ENCODE peak calls at places on chromosomes 12 and 14, in five cellular contexts. S, K, R, Y and W are unnamed samples.

GRCh38 chr14:23578560-23579310 is at the start of gene JPH4:
- DNase-seq in S (no peak), K (no peak), R (peak), Y (no peak), W (peak)

GRCh38 chr12:72273499-72273837 is 1.3 kb downstream of the TRHDE start:
- DNase-seq in S (peak), K (no peak), R (peak), Y (no peak), W (no peak)

GRCh38 chr12:70849265-70849960 is 71.1 kb downstream of the PTPRR start:
- DNase-seq in S (no peak), K (no peak), R (no peak), Y (peak), W (no peak)

GRCh38 chr14:77039285-77040058 is 11.0 kb upstream of the IRF2BPL start:
- DNase-seq in S (no peak), K (peak), R (no peak), Y (no peak), W (no peak)

GRCh38 chr12:65232490-65233077 is 45.9 kb upstream of the MSRB3 start:
- DNase-seq in S (no peak), K (no peak), R (no peak), Y (no peak), W (no peak)

GRCh38 chr12:121576851-121577391 is 3.9 kb downstream of the KDM2B start:
- DNase-seq in S (no peak), K (peak), R (peak), Y (peak), W (peak)

GRCh38 chr12:52246720-52247621 is 13.9 kb downstream of the KRT7 start:
- DNase-seq in S (peak), K (no peak), R (no peak), Y (no peak), W (peak)

GRCh38 chr12:90280564-90281058 is 572.0 kb upstream of the ATP2B1 start:
- DNase-seq in S (no peak), K (no peak), R (no peak), Y (peak), W (no peak)

GRCh38 chr14:100748403-100748802 is 21.7 kb downstream of the DLK1 start:
- DNase-seq in S (no peak), K (no peak), R (no peak), Y (no peak), W (no peak)

GRCh38 chr14:80560800-80561199 is 349.5 kb upstream of the DIO2 start:
- DNase-seq in S (no peak), K (no peak), R (no peak), Y (no peak), W (no peak)

GRCh38 chr12:46886541-46887041 is 60.8 kb upstream of the SLC38A4 start:
- DNase-seq in S (no peak), K (no peak), R (no peak), Y (peak), W (no peak)

GRCh38 chr12:89351489-89352241 is 636 bp downstream of the DUSP6 start:
- DNase-seq in S (peak), K (no peak), R (no peak), Y (no peak), W (peak)

GRCh38 chr12:103548622-103549601 is 38.2 kb upstream of the STAB2 start:
- DNase-seq in S (peak), K (peak), R (peak), Y (peak), W (peak)

GRCh38 chr12:56084958-56085543 is 5.1 kb downstream of the ERBB3 start:
- DNase-seq in S (peak), K (no peak), R (peak), Y (no peak), W (peak)

GRCh38 chr12:30191701-30192455 is 408.1 kb upstream of the TMTC1 start:
- DNase-seq in S (no peak), K (no peak), R (no peak), Y (no peak), W (peak)

GRCh38 chr12:31687101-31687527 is 27.6 kb downstream of the ETFBKMT start:
- DNase-seq in S (no peak), K (no peak), R (no peak), Y (no peak), W (no peak)

GRCh38 chr12:52915637-52916036 is 10.8 kb upstream of the KRT8 start:
- DNase-seq in S (no peak), K (no peak), R (no peak), Y (no peak), W (no peak)

GRCh38 chr12:80183939-80184338 is 84.6 kb downstream of the OTOGL start:
- DNase-seq in S (no peak), K (no peak), R (no peak), Y (no peak), W (no peak)

GRCh38 chr12:94783343-94783742 is 133.0 kb upstream of the TMCC3 start:
- DNase-seq in S (no peak), K (no peak), R (no peak), Y (no peak), W (no peak)

GRCh38 chr14:96091941-96092411 is 52.8 kb downstream of the C14orf132 start:
- DNase-seq in S (no peak), K (no peak), R (no peak), Y (peak), W (no peak)

GRCh38 chr14:72892879-72893635 is 844 bp downstream of the DPF3 start:
- DNase-seq in S (peak), K (no peak), R (peak), Y (no peak), W (peak)

GRCh38 chr12:66168410-66168809 is 1.4 kb downstream of the TMBIM4 start:
- DNase-seq in S (no peak), K (no peak), R (no peak), Y (no peak), W (no peak)

GRCh38 chr14:23457587-23458445 is 11.7 kb upstream of the NGDN start:
- DNase-seq in S (no peak), K (no peak), R (no peak), Y (no peak), W (no peak)

GRCh38 chr12:102462803-102463499 is 17.4 kb downstream of the IGF1 start:
- DNase-seq in S (no peak), K (no peak), R (no peak), Y (no peak), W (no peak)

GRCh38 chr12:75913502-75914110 is 118.0 kb downstream of the PHLDA1 start:
- DNase-seq in S (no peak), K (no peak), R (no peak), Y (no peak), W (no peak)

GRCh38 chr12:119069029-119069731 is 87.8 kb downstream of the SRRM4 start:
- DNase-seq in S (no peak), K (no peak), R (no peak), Y (no peak), W (no peak)

GRCh38 chr12:750356-751191 is 1.8 kb upstream of the WNK1 start:
- DNase-seq in S (no peak), K (no peak), R (peak), Y (no peak), W (no peak)

GRCh38 chr14:80944861-80945617 is 3.5 kb upstream of the CEP128 start:
- DNase-seq in S (no peak), K (no peak), R (no peak), Y (no peak), W (no peak)

GRCh38 chr12:132444957-132445883 is 44.7 kb upstream of the FBRSL1 start:
- DNase-seq in S (no peak), K (peak), R (peak), Y (no peak), W (peak)

GRCh38 chr14:95134304-95134933 is 22.9 kb downstream of the DICER1 start:
- DNase-seq in S (no peak), K (no peak), R (no peak), Y (no peak), W (no peak)

GRCh38 chr12:11718105-11718504 is 68.6 kb downstream of the ETV6 start:
- DNase-seq in S (no peak), K (no peak), R (no peak), Y (no peak), W (no peak)

GRCh38 chr12:11719678-11720099 is 70.2 kb downstream of the ETV6 start:
- DNase-seq in S (no peak), K (no peak), R (no peak), Y (peak), W (no peak)

GRCh38 chr12:11716794-11717532 is 67.5 kb downstream of the ETV6 start:
- DNase-seq in S (no peak), K (no peak), R (no peak), Y (no peak), W (no peak)

GRCh38 chr12:11718768-11719253 is 69.3 kb downstream of the ETV6 start:
- DNase-seq in S (no peak), K (no peak), R (peak), Y (peak), W (peak)

GRCh38 chr12:11717533-11717961 is 68.1 kb downstream of the ETV6 start:
- DNase-seq in S (no peak), K (no peak), R (no peak), Y (peak), W (no peak)
- H3K27ac ChIP-seq in S (no peak), K (no peak), R (no peak), Y (peak), W (no peak)

DNA sequence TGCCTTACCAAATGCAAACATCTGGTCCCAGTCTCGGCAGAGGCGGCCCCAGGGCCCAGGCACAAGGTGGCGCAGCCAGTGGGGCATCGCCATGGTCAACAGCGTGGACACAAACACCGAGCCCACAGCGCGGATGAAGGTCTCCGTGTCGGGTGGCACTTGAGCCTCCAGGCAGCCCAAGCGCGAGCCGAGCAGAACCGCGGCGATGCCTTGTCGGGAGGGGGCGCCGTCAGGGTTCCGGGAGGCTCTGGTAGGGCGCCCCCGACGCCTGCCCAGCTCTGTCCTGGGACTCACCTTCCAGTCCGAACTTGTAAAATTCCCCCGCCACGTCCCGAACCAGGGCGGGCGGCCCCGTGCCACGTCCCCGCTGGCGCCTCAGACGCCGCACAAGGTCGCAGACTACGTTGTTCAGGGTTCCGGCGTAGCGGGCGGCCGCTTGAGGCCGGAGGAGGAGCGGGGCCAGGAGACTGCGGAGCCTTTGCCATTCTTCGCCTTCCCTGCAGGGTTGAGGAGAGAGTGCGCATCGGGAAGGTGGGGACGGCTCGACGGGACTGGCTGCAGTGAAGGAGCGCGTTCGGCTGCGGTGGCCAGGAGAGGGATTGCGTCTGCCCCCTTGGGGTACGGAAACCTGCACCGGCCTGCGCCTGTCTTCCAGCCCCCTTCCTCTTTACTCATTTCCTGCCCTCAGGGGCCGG is 1.7 kb downstream of the CYP27B1 start:
- DNase-seq in S (peak), K (no peak), R (peak), Y (no peak), W (no peak)
- TF ChIP-seq CTCF in S (no peak), K (no peak), R (peak), Y (peak), W (no peak)

GRCh38 chr14:26204362-26204953 is 393.4 kb downstream of the NOVA1 start:
- DNase-seq in S (no peak), K (no peak), R (peak), Y (no peak), W (no peak)

GRCh38 chr14:26199599-26200370 is 398.0 kb downstream of the NOVA1 start:
- DNase-seq in S (no peak), K (no peak), R (no peak), Y (no peak), W (no peak)

GRCh38 chr14:26206640-26207039 is 391.2 kb downstream of the NOVA1 start:
- DNase-seq in S (no peak), K (no peak), R (no peak), Y (no peak), W (no peak)

GRCh38 chr14:26200675-26201074 is 397.2 kb downstream of the NOVA1 start:
- DNase-seq in S (no peak), K (no peak), R (no peak), Y (no peak), W (no peak)

GRCh38 chr14:26204954-26205479 is 392.8 kb downstream of the NOVA1 start:
- DNase-seq in S (peak), K (peak), R (peak), Y (no peak), W (peak)
- H3K4me3 ChIP-seq in S (no peak), K (peak), R (peak), Y (peak), W (no peak)

GRCh38 chr12:53989227-53990113 is 4.5 kb downstream of the HOXC10 start:
- DNase-seq in S (no peak), K (no peak), R (peak), Y (no peak), W (peak)

GRCh38 chr12:53991077-53991460 is 6.1 kb downstream of the HOXC10 start:
- DNase-seq in S (no peak), K (no peak), R (no peak), Y (no peak), W (peak)

GRCh38 chr12:53988519-53989226 is 3.7 kb downstream of the HOXC10 start:
- DNase-seq in S (no peak), K (no peak), R (no peak), Y (no peak), W (no peak)

GRCh38 chr12:53992377-53992776 is 7.4 kb downstream of the HOXC10 start:
- DNase-seq in S (no peak), K (no peak), R (no peak), Y (no peak), W (no peak)

GRCh38 chr12:53990311-53991076 is 5.5 kb downstream of the HOXC10 start:
- DNase-seq in S (no peak), K (no peak), R (no peak), Y (no peak), W (no peak)
- H3K27ac ChIP-seq in S (no peak), K (no peak), R (no peak), Y (no peak), W (peak)

DNA sequence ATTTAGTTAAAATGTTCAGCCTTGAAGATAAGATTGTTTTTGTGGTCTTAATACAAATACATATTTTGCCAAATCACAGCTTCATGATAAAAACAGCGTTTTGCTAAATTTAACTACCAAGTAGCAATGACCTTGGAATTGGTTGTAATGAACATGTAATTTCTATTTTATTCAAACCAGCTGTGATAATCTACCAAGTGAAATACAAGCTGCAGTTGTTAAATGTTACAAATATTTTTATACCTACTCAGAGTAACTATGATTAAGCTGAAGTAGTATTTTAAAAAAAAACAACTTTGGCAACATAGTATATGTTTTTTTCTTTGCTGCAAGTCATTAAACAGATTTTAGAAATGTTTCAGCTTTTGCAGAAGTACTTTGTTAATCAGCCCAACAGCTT is 96.2 kb downstream of the CPSF2 start:
- DNase-seq in S (no peak), K (no peak), R (no peak), Y (no peak), W (no peak)
- TF ChIP-seq CTCF in S (no peak), K (no peak), R (no peak), Y (no peak), W (no peak)

DNA sequence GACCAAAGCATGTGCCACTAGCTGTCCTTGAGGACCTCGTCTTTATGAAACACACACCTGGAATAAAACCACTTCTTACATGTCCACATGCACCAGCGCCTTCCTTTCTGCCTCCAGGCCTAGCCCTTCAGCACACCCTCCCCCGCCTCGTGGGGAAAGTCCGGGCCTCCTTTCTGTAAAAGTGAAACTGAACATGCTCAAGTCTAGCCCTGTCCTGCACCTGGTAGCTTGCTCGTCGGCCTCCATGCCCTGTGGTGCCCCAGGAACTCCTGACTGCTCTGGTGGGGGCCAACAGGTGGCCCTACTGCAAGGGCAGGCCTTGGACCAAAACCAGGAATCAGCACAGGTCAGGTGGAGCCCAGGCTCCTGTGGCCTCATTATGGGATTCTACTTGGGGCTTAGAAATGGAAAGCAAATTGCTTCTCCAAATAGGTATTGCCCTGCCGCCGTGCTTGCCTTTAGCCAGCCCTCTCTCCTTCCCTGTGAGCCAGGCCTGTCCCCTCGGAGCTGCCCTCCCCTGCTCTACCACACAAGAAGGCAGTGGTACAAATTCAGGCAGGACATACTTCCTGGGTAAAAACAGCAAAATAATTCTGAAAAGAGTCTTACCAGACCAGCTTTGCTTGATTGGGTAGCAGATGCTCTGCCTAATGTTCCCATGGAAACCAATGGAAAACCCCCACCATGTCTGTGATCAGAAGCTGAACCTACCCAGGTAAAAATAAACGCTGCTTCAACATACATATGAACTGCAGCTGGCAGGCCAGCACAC is 43.5 kb downstream of the ERH start:
- DNase-seq in S (no peak), K (no peak), R (no peak), Y (no peak), W (no peak)
- H3K4me3 ChIP-seq in S (no peak), K (no peak), R (no peak), Y (no peak), W (no peak)

DNA sequence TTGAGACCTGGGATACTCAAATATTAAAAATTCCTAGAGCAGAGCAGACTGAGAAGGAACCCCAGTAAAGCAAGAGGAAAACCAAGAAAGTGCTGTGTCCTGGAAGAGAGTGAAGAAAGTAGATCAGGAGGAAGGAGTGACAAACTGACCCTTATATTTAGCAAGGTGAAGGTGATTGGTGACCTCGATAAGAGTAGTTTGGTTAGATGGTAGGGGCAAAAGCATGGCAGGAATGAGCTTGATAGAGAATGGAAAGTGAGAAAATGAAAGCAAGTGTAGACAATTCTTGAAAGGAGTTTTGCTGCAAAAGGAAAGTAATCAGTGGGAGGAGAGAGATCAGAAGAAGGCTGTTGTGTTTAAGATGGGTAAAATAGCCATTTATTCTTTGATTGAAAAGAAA is 51.1 kb downstream of the RASSF8 start:
- DNase-seq in S (no peak), K (no peak), R (no peak), Y (no peak), W (no peak)
- H3K27ac ChIP-seq in S (no peak), K (peak), R (peak), Y (no peak), W (no peak)

GRCh38 chr12:18861287-18861858 is 123.5 kb downstream of the CAPZA3 start:
- DNase-seq in S (no peak), K (no peak), R (no peak), Y (no peak), W (no peak)
- TF ChIP-seq CTCF in S (peak), K (no peak), R (peak), Y (peak), W (peak)